ENCODE peak calls at places on chromosome 1, in eight cellular contexts. One of them, this sample, is unnamed. For H3K4me1, the result is how much of the 10 kb centered on the place peaks cover.

GRCh38 chr1:20250346-20250989 is 40.2 kb upstream of the VWA5B1 start:
- DNase-seq in tibial nerve: no peak
- DNase-seq in mesendoderm: no peak
- DNase-seq in H9: no peak
- DNase-seq in IMR-90: peak
- DNase-seq in GM23248: peak
- DNase-seq in tibial artery: no peak
- DNase-seq in HCT116: no peak
- DNase-seq in this sample: no peak

GRCh38 chr1:114956570-114956969 is 73.1 kb upstream of the TSHB start:
- DNase-seq in mesendoderm: peak
- DNase-seq in tibial nerve: no peak
- DNase-seq in HCT116: peak
- DNase-seq in tibial artery: no peak
- DNase-seq in IMR-90: no peak
- DNase-seq in GM23248: peak
- DNase-seq in H9: peak
- DNase-seq in this sample: no peak

GRCh38 chr1:151134396-151134795 is 12.0 kb downstream of the SEMA6C start:
- DNase-seq in HCT116: no peak
- DNase-seq in H9: no peak
- DNase-seq in IMR-90: no peak
- DNase-seq in mesendoderm: no peak
- DNase-seq in tibial artery: no peak
- DNase-seq in GM23248: no peak
- DNase-seq in tibial nerve: no peak
- DNase-seq in this sample: no peak

GRCh38 chr1:82465024-82465423 is 664.3 kb downstream of the ADGRL2 start:
- DNase-seq in tibial artery: no peak
- DNase-seq in tibial nerve: no peak
- DNase-seq in IMR-90: no peak
- DNase-seq in GM23248: no peak
- DNase-seq in mesendoderm: no peak
- DNase-seq in H9: no peak
- DNase-seq in HCT116: no peak
- DNase-seq in this sample: no peak

GRCh38 chr1:224205438-224205840 is 22.4 kb downstream of the DEGS1 start:
- DNase-seq in GM23248: peak
- DNase-seq in tibial artery: no peak
- DNase-seq in mesendoderm: no peak
- DNase-seq in H9: no peak
- DNase-seq in tibial nerve: no peak
- DNase-seq in HCT116: no peak
- DNase-seq in IMR-90: peak
- DNase-seq in this sample: peak

GRCh38 chr1:16915627-16915973 is 6.1 kb upstream of the CROCC start:
- DNase-seq in tibial nerve: no peak
- DNase-seq in IMR-90: no peak
- DNase-seq in H9: no peak
- DNase-seq in mesendoderm: peak
- DNase-seq in GM23248: peak
- DNase-seq in HCT116: no peak
- DNase-seq in tibial artery: no peak
- DNase-seq in this sample: no peak

GRCh38 chr1:71240656-71241055 is 159.8 kb upstream of the ZRANB2 start:
- DNase-seq in tibial artery: no peak
- DNase-seq in mesendoderm: no peak
- DNase-seq in HCT116: no peak
- DNase-seq in H9: no peak
- DNase-seq in IMR-90: peak
- DNase-seq in tibial nerve: no peak
- DNase-seq in GM23248: peak
- DNase-seq in this sample: no peak

GRCh38 chr1:45877264-45877663 is 73.9 kb downstream of the MAST2 start:
- DNase-seq in IMR-90: no peak
- DNase-seq in HCT116: no peak
- DNase-seq in mesendoderm: no peak
- DNase-seq in tibial nerve: no peak
- DNase-seq in H9: no peak
- DNase-seq in tibial artery: no peak
- DNase-seq in GM23248: no peak
- DNase-seq in this sample: no peak

GRCh38 chr1:220556641-220557040 is 28.7 kb downstream of the MARK1 start:
- DNase-seq in HCT116: no peak
- DNase-seq in mesendoderm: no peak
- DNase-seq in tibial artery: no peak
- DNase-seq in IMR-90: no peak
- DNase-seq in tibial nerve: no peak
- DNase-seq in H9: no peak
- DNase-seq in GM23248: no peak
- DNase-seq in this sample: no peak

GRCh38 chr1:20058531-20058930 is 11.5 kb upstream of the PLA2G5 start:
- DNase-seq in tibial nerve: no peak
- DNase-seq in HCT116: no peak
- DNase-seq in IMR-90: peak
- DNase-seq in H9: no peak
- DNase-seq in tibial artery: no peak
- DNase-seq in GM23248: peak
- DNase-seq in mesendoderm: no peak
- DNase-seq in this sample: peak

GRCh38 chr1:234842726-234843641 is 233.0 kb upstream of the IRF2BP2 start:
- DNase-seq in tibial artery: no peak
- DNase-seq in H9: no peak
- DNase-seq in tibial nerve: no peak
- DNase-seq in HCT116: no peak
- DNase-seq in mesendoderm: no peak
- DNase-seq in GM23248: no peak
- DNase-seq in IMR-90: peak
- DNase-seq in this sample: peak

GRCh38 chr1:100516854-100517253 is 21.1 kb upstream of the GPR88 start:
- DNase-seq in HCT116: no peak
- DNase-seq in mesendoderm: no peak
- DNase-seq in tibial artery: no peak
- DNase-seq in H9: no peak
- DNase-seq in IMR-90: no peak
- DNase-seq in GM23248: no peak
- DNase-seq in tibial nerve: no peak
- DNase-seq in this sample: no peak

DNA sequence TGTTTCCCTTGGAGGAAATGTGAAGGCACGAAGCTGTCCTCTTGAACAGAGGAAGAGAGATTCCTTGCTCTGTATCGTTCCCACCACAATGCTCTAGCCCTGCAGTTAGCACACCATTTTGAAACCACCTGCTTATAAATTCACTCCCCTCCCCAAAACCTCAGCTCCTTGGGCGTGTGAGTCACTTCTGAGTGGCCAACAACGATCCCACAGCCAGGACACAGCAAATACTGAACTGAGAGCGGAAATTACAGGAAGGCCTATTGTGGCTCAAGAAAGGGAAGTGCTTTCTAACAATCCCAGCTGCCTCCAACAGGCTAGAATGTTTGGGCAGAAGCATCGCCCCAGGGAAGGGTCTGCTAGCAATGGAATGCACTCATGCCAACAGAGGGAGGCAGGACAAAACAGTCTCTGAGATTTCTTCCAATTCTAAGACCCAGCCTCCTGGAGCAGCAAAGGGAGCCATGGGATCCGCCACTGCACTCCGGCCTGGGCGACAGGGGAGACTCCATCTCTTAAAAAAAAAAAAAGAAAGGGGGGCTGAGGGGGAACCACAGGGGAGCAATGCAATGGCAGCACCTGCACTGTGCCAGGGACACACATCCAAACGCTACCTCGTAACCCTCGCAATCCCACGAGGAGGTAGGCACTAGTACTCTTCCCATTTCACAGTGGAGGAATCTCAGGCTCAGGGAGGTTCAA is 1.9 kb downstream of the TMEM53 start:
- DNase-seq in mesendoderm: peak
- DNase-seq in IMR-90: peak
- DNase-seq in H9: peak
- DNase-seq in HCT116: no peak
- DNase-seq in tibial nerve: no peak
- DNase-seq in tibial artery: peak
- DNase-seq in GM23248: peak
- DNase-seq in this sample: peak
- H3K4me1 ChIP-seq in mesendoderm: under half
- H3K4me1 ChIP-seq in IMR-90: under half
- H3K4me1 ChIP-seq in H9: under half
- H3K4me1 ChIP-seq in HCT116: under half
- H3K4me1 ChIP-seq in tibial nerve: half or more
- H3K4me1 ChIP-seq in tibial artery: under half
- H3K4me1 ChIP-seq in GM23248: under half
- H3K4me1 ChIP-seq in this sample: under half

DNA sequence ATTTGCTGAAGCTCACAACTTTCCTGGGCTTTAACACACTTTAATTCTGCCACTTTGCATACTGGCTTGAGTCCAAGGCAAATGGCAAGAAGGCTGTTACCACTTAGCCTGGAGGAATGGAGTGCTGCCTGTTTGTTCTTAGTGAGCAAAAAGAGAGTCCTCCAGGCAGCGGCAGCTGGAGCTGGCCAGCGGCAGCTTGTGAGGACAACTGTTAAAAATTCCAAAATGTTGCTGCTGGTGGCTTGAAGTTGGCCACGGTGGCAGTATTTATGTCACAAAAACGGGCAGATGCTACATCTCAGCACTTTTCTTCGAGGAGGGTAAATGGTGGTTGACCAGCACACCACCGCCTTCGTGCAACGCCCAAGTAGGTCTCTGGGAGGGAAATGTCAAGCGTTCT is 27.3 kb downstream of the STPG1 start:
- DNase-seq in HCT116: no peak
- DNase-seq in IMR-90: no peak
- DNase-seq in tibial artery: no peak
- DNase-seq in tibial nerve: no peak
- DNase-seq in H9: no peak
- DNase-seq in GM23248: peak
- DNase-seq in mesendoderm: no peak
- DNase-seq in this sample: no peak
- H3K4me1 ChIP-seq in HCT116: under half
- H3K4me1 ChIP-seq in IMR-90: under half
- H3K4me1 ChIP-seq in tibial artery: under half
- H3K4me1 ChIP-seq in tibial nerve: under half
- H3K4me1 ChIP-seq in H9: under half
- H3K4me1 ChIP-seq in GM23248: under half
- H3K4me1 ChIP-seq in mesendoderm: under half
- H3K4me1 ChIP-seq in this sample: under half

DNA sequence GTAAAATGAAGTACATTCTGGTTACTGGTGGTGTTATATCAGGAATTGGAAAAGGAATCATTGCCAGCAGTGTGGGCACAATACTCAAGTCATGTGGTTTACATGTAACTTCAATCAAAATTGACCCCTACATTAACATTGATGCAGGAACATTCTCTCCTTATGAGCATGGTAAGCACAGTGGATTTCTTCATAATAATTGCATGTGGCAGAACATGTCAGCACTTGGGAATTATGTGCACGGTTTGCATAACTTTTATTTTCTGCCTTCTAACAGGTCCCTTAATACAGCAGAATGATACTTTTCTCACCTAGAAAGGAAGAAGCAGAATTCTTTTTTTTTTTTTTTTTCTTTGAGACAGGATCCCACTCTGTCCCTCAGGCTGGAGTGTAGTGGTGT is 3.8 kb downstream of the CTPS1 start:
- DNase-seq in GM23248: peak
- DNase-seq in tibial nerve: no peak
- DNase-seq in tibial artery: no peak
- DNase-seq in HCT116: no peak
- DNase-seq in IMR-90: no peak
- DNase-seq in mesendoderm: no peak
- DNase-seq in H9: no peak
- DNase-seq in this sample: no peak
- H3K4me1 ChIP-seq in GM23248: under half
- H3K4me1 ChIP-seq in tibial nerve: half or more
- H3K4me1 ChIP-seq in tibial artery: half or more
- H3K4me1 ChIP-seq in HCT116: under half
- H3K4me1 ChIP-seq in IMR-90: under half
- H3K4me1 ChIP-seq in mesendoderm: under half
- H3K4me1 ChIP-seq in H9: under half
- H3K4me1 ChIP-seq in this sample: under half

GRCh38 chr1:236895665-236896387 is 100.7 kb downstream of the MTR start:
- DNase-seq in GM23248: no peak
- DNase-seq in H9: no peak
- DNase-seq in tibial nerve: no peak
- DNase-seq in HCT116: no peak
- DNase-seq in tibial artery: no peak
- DNase-seq in IMR-90: no peak
- DNase-seq in mesendoderm: no peak
- DNase-seq in this sample: no peak

GRCh38 chr1:236896716-236897115 is 101.6 kb downstream of the MTR start:
- DNase-seq in IMR-90: no peak
- DNase-seq in tibial artery: no peak
- DNase-seq in mesendoderm: no peak
- DNase-seq in tibial nerve: no peak
- DNase-seq in GM23248: no peak
- DNase-seq in H9: no peak
- DNase-seq in HCT116: no peak
- DNase-seq in this sample: no peak

GRCh38 chr1:236890152-236891056 is 95.3 kb downstream of the MTR start:
- DNase-seq in mesendoderm: peak
- DNase-seq in HCT116: no peak
- DNase-seq in IMR-90: no peak
- DNase-seq in tibial artery: no peak
- DNase-seq in H9: no peak
- DNase-seq in GM23248: no peak
- DNase-seq in tibial nerve: no peak
- DNase-seq in this sample: no peak

GRCh38 chr1:236888903-236889302 is 93.8 kb downstream of the MTR start:
- DNase-seq in GM23248: no peak
- DNase-seq in tibial nerve: no peak
- DNase-seq in IMR-90: no peak
- DNase-seq in HCT116: no peak
- DNase-seq in mesendoderm: no peak
- DNase-seq in H9: no peak
- DNase-seq in tibial artery: no peak
- DNase-seq in this sample: no peak

DNA sequence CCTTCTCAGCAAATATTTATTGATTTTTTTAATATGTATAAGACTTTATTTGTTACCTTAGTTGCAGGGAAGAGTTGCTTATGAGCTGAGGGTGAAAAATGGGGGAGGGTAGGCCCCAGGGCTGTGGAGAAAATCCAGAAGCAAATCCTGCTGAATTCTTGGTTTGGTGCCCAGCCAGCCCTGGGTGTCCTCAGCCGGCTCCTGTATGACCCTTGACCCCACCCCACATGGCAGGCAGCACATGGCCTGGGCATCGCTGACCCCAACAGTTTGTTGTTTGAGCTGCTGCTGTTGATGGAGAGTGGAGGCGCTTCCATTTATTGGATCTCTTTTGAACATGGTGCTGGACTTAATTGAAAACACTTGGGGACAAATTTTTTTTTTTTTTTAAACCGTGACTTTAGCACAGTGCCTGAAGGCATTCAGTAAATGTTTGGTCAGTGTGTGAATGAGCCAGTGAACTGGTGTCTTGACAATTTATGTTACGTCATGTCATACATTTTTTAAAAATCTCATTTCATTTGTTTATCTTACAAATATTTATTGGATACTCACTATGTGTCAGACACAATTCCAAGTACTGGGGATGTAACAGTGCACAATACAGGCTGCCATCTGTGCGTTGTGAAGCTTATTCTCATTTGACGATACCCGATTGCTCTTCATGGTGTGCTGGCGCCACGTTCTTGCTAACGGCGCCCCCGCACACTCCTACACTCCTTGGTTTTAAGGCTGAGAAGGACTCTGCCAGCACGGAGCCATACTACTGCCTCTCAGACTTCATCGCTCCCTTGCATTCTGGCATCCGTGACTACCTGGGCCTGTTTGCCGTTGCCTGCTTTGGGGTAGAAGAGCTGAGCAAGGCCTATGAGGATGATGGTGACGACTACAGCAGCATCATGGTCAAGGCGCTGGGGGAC is 98.8 kb downstream of the MTR start:
- DNase-seq in mesendoderm: no peak
- DNase-seq in GM23248: peak
- DNase-seq in tibial artery: no peak
- DNase-seq in H9: no peak
- DNase-seq in HCT116: no peak
- DNase-seq in tibial nerve: no peak
- DNase-seq in IMR-90: peak
- DNase-seq in this sample: no peak
- H3K4me1 ChIP-seq in mesendoderm: under half
- H3K4me1 ChIP-seq in GM23248: under half
- H3K4me1 ChIP-seq in tibial artery: under half
- H3K4me1 ChIP-seq in H9: under half
- H3K4me1 ChIP-seq in HCT116: under half
- H3K4me1 ChIP-seq in tibial nerve: under half
- H3K4me1 ChIP-seq in IMR-90: under half
- H3K4me1 ChIP-seq in this sample: under half